ENCODE peak calls at places on chromosomes 7 and 10, in six cellular contexts. One of them, this sample, is unnamed.

GRCh38 chr7:79789584-79790345 is 336.3 kb upstream of the MAGI2 start:
- DNase-seq in activated CD8-positive, alpha-beta memory T cell treated with anti-CD3 and anti-CD28 coated beads for 24 hours: no peak
- DNase-seq in WERI-Rb-1: no peak
- DNase-seq in activated CD4-positive, alpha-beta T cell treated with anti-CD3 and anti-CD28 coated beads for 36 hours: no peak
- DNase-seq in neural progenitor cell: no peak
- DNase-seq in stimulated activated CD8-positive, alpha-beta memory T cell treated with anti-CD3 and anti-CD28 coated beads, Interleukin-2, amount 100 ng/mL, for 48 hours: no peak
- DNase-seq in this sample: no peak

GRCh38 chr7:47336178-47337020 is 245.5 kb downstream of the TNS3 start:
- DNase-seq in activated CD4-positive, alpha-beta T cell treated with anti-CD3 and anti-CD28 coated beads for 36 hours: no peak
- DNase-seq in WERI-Rb-1: no peak
- DNase-seq in stimulated activated CD8-positive, alpha-beta memory T cell treated with anti-CD3 and anti-CD28 coated beads, Interleukin-2, amount 100 ng/mL, for 48 hours: no peak
- DNase-seq in activated CD8-positive, alpha-beta memory T cell treated with anti-CD3 and anti-CD28 coated beads for 24 hours: peak
- DNase-seq in neural progenitor cell: no peak
- DNase-seq in this sample: peak

GRCh38 chr7:105808703-105809590 is 67.5 kb downstream of the ATXN7L1 start:
- DNase-seq in activated CD4-positive, alpha-beta T cell treated with anti-CD3 and anti-CD28 coated beads for 36 hours: peak
- DNase-seq in activated CD8-positive, alpha-beta memory T cell treated with anti-CD3 and anti-CD28 coated beads for 24 hours: peak
- DNase-seq in stimulated activated CD8-positive, alpha-beta memory T cell treated with anti-CD3 and anti-CD28 coated beads, Interleukin-2, amount 100 ng/mL, for 48 hours: peak
- DNase-seq in WERI-Rb-1: no peak
- DNase-seq in neural progenitor cell: no peak
- DNase-seq in this sample: no peak

GRCh38 chr10:79446451-79447020 is 1.1 kb upstream of the ZCCHC24 start:
- DNase-seq in stimulated activated CD8-positive, alpha-beta memory T cell treated with anti-CD3 and anti-CD28 coated beads, Interleukin-2, amount 100 ng/mL, for 48 hours: no peak
- DNase-seq in activated CD8-positive, alpha-beta memory T cell treated with anti-CD3 and anti-CD28 coated beads for 24 hours: peak
- DNase-seq in activated CD4-positive, alpha-beta T cell treated with anti-CD3 and anti-CD28 coated beads for 36 hours: peak
- DNase-seq in WERI-Rb-1: peak
- DNase-seq in neural progenitor cell: peak
- DNase-seq in this sample: no peak

GRCh38 chr7:107843184-107843583 is 40.2 kb upstream of the SLC26A3 start:
- DNase-seq in neural progenitor cell: no peak
- DNase-seq in stimulated activated CD8-positive, alpha-beta memory T cell treated with anti-CD3 and anti-CD28 coated beads, Interleukin-2, amount 100 ng/mL, for 48 hours: no peak
- DNase-seq in activated CD8-positive, alpha-beta memory T cell treated with anti-CD3 and anti-CD28 coated beads for 24 hours: no peak
- DNase-seq in WERI-Rb-1: no peak
- DNase-seq in activated CD4-positive, alpha-beta T cell treated with anti-CD3 and anti-CD28 coated beads for 36 hours: no peak
- DNase-seq in this sample: no peak

GRCh38 chr10:7704360-7704759 is 1.2 kb downstream of the ITIH2 start:
- DNase-seq in activated CD4-positive, alpha-beta T cell treated with anti-CD3 and anti-CD28 coated beads for 36 hours: no peak
- DNase-seq in activated CD8-positive, alpha-beta memory T cell treated with anti-CD3 and anti-CD28 coated beads for 24 hours: no peak
- DNase-seq in stimulated activated CD8-positive, alpha-beta memory T cell treated with anti-CD3 and anti-CD28 coated beads, Interleukin-2, amount 100 ng/mL, for 48 hours: no peak
- DNase-seq in WERI-Rb-1: no peak
- DNase-seq in neural progenitor cell: no peak
- DNase-seq in this sample: no peak

GRCh38 chr7:108290344-108291134 is 160.4 kb upstream of the LAMB4 start:
- DNase-seq in stimulated activated CD8-positive, alpha-beta memory T cell treated with anti-CD3 and anti-CD28 coated beads, Interleukin-2, amount 100 ng/mL, for 48 hours: no peak
- DNase-seq in activated CD8-positive, alpha-beta memory T cell treated with anti-CD3 and anti-CD28 coated beads for 24 hours: no peak
- DNase-seq in activated CD4-positive, alpha-beta T cell treated with anti-CD3 and anti-CD28 coated beads for 36 hours: no peak
- DNase-seq in neural progenitor cell: peak
- DNase-seq in WERI-Rb-1: no peak
- DNase-seq in this sample: no peak

GRCh38 chr10:29119374-29119773 is 169.5 kb upstream of the LYZL1 start:
- DNase-seq in WERI-Rb-1: peak
- DNase-seq in activated CD8-positive, alpha-beta memory T cell treated with anti-CD3 and anti-CD28 coated beads for 24 hours: no peak
- DNase-seq in activated CD4-positive, alpha-beta T cell treated with anti-CD3 and anti-CD28 coated beads for 36 hours: peak
- DNase-seq in stimulated activated CD8-positive, alpha-beta memory T cell treated with anti-CD3 and anti-CD28 coated beads, Interleukin-2, amount 100 ng/mL, for 48 hours: no peak
- DNase-seq in neural progenitor cell: peak
- DNase-seq in this sample: no peak

GRCh38 chr7:136513744-136514143 is 354.7 kb upstream of the CHRM2 start:
- DNase-seq in activated CD8-positive, alpha-beta memory T cell treated with anti-CD3 and anti-CD28 coated beads for 24 hours: no peak
- DNase-seq in stimulated activated CD8-positive, alpha-beta memory T cell treated with anti-CD3 and anti-CD28 coated beads, Interleukin-2, amount 100 ng/mL, for 48 hours: no peak
- DNase-seq in activated CD4-positive, alpha-beta T cell treated with anti-CD3 and anti-CD28 coated beads for 36 hours: no peak
- DNase-seq in WERI-Rb-1: no peak
- DNase-seq in neural progenitor cell: no peak
- DNase-seq in this sample: no peak

GRCh38 chr7:74220229-74220628 is 10.4 kb downstream of the LAT2 start:
- DNase-seq in activated CD4-positive, alpha-beta T cell treated with anti-CD3 and anti-CD28 coated beads for 36 hours: no peak
- DNase-seq in activated CD8-positive, alpha-beta memory T cell treated with anti-CD3 and anti-CD28 coated beads for 24 hours: no peak
- DNase-seq in WERI-Rb-1: peak
- DNase-seq in neural progenitor cell: no peak
- DNase-seq in stimulated activated CD8-positive, alpha-beta memory T cell treated with anti-CD3 and anti-CD28 coated beads, Interleukin-2, amount 100 ng/mL, for 48 hours: no peak
- DNase-seq in this sample: no peak

GRCh38 chr10:73043766-73044377 is 52.8 kb downstream of the P4HA1 start:
- DNase-seq in activated CD4-positive, alpha-beta T cell treated with anti-CD3 and anti-CD28 coated beads for 36 hours: no peak
- DNase-seq in neural progenitor cell: no peak
- DNase-seq in stimulated activated CD8-positive, alpha-beta memory T cell treated with anti-CD3 and anti-CD28 coated beads, Interleukin-2, amount 100 ng/mL, for 48 hours: no peak
- DNase-seq in activated CD8-positive, alpha-beta memory T cell treated with anti-CD3 and anti-CD28 coated beads for 24 hours: no peak
- DNase-seq in WERI-Rb-1: no peak
- DNase-seq in this sample: no peak

GRCh38 chr7:73369622-73370021 is 41.7 kb downstream of the FKBP6 start:
- DNase-seq in activated CD8-positive, alpha-beta memory T cell treated with anti-CD3 and anti-CD28 coated beads for 24 hours: no peak
- DNase-seq in WERI-Rb-1: no peak
- DNase-seq in neural progenitor cell: no peak
- DNase-seq in stimulated activated CD8-positive, alpha-beta memory T cell treated with anti-CD3 and anti-CD28 coated beads, Interleukin-2, amount 100 ng/mL, for 48 hours: no peak
- DNase-seq in activated CD4-positive, alpha-beta T cell treated with anti-CD3 and anti-CD28 coated beads for 36 hours: no peak
- DNase-seq in this sample: no peak

GRCh38 chr7:147332988-147333387 is 1216.4 kb downstream of the CNTNAP2 start:
- DNase-seq in activated CD4-positive, alpha-beta T cell treated with anti-CD3 and anti-CD28 coated beads for 36 hours: no peak
- DNase-seq in activated CD8-positive, alpha-beta memory T cell treated with anti-CD3 and anti-CD28 coated beads for 24 hours: no peak
- DNase-seq in WERI-Rb-1: no peak
- DNase-seq in stimulated activated CD8-positive, alpha-beta memory T cell treated with anti-CD3 and anti-CD28 coated beads, Interleukin-2, amount 100 ng/mL, for 48 hours: no peak
- DNase-seq in neural progenitor cell: no peak
- DNase-seq in this sample: no peak

GRCh38 chr10:43680035-43680434 is 31.4 kb upstream of the ZNF32 start:
- DNase-seq in activated CD8-positive, alpha-beta memory T cell treated with anti-CD3 and anti-CD28 coated beads for 24 hours: peak
- DNase-seq in stimulated activated CD8-positive, alpha-beta memory T cell treated with anti-CD3 and anti-CD28 coated beads, Interleukin-2, amount 100 ng/mL, for 48 hours: no peak
- DNase-seq in activated CD4-positive, alpha-beta T cell treated with anti-CD3 and anti-CD28 coated beads for 36 hours: no peak
- DNase-seq in WERI-Rb-1: no peak
- DNase-seq in neural progenitor cell: no peak
- DNase-seq in this sample: no peak

This sample was measured in C1 segment of cervical spinal cord.